ENCODE peak calls at places on chromosomes 6 and 20, in eight cellular contexts. One of them, this sample, is unnamed.

GRCh38 chr6:64930664-64931063 is 776.4 kb downstream of the EYS start:
- DNase-seq in GM04504: no peak
- DNase-seq in stimulated activated CD4-positive, alpha-beta T cell treated with anti-CD3 and anti-CD28 coated beads, Interleukin-1b, Interleukin-23, amount 100 ng/mL, for 4 hours: no peak
- DNase-seq in mesothelial cell of epicardium: no peak
- DNase-seq in stromal cell of bone marrow: no peak
- DNase-seq in activated CD4-positive, alpha-beta T cell treated with anti-CD3 and anti-CD28 coated beads, Interleukin-2, amount 50 U/mL, for 24 hours: no peak
- DNase-seq in testis: no peak
- DNase-seq in effector CD4-positive, alpha-beta T cell: no peak
- DNase-seq in this sample: no peak

GRCh38 chr20:39057143-39057542 is 95.0 kb downstream of the DHX35 start:
- DNase-seq in GM04504: no peak
- DNase-seq in stimulated activated CD4-positive, alpha-beta T cell treated with anti-CD3 and anti-CD28 coated beads, Interleukin-1b, Interleukin-23, amount 100 ng/mL, for 4 hours: no peak
- DNase-seq in mesothelial cell of epicardium: no peak
- DNase-seq in stromal cell of bone marrow: no peak
- DNase-seq in activated CD4-positive, alpha-beta T cell treated with anti-CD3 and anti-CD28 coated beads, Interleukin-2, amount 50 U/mL, for 24 hours: no peak
- DNase-seq in testis: no peak
- DNase-seq in effector CD4-positive, alpha-beta T cell: no peak
- DNase-seq in this sample: no peak

GRCh38 chr20:41432620-41433602 is 66.3 kb upstream of the EMILIN3 start:
- DNase-seq in GM04504: no peak
- DNase-seq in stimulated activated CD4-positive, alpha-beta T cell treated with anti-CD3 and anti-CD28 coated beads, Interleukin-1b, Interleukin-23, amount 100 ng/mL, for 4 hours: no peak
- DNase-seq in mesothelial cell of epicardium: no peak
- DNase-seq in stromal cell of bone marrow: no peak
- DNase-seq in activated CD4-positive, alpha-beta T cell treated with anti-CD3 and anti-CD28 coated beads, Interleukin-2, amount 50 U/mL, for 24 hours: no peak
- DNase-seq in testis: no peak
- DNase-seq in effector CD4-positive, alpha-beta T cell: no peak
- DNase-seq in this sample: no peak

GRCh38 chr20:50048420-50049166 is 64.4 kb downstream of the UBE2V1 start:
- DNase-seq in GM04504: no peak
- DNase-seq in stimulated activated CD4-positive, alpha-beta T cell treated with anti-CD3 and anti-CD28 coated beads, Interleukin-1b, Interleukin-23, amount 100 ng/mL, for 4 hours: no peak
- DNase-seq in mesothelial cell of epicardium: no peak
- DNase-seq in stromal cell of bone marrow: peak
- DNase-seq in activated CD4-positive, alpha-beta T cell treated with anti-CD3 and anti-CD28 coated beads, Interleukin-2, amount 50 U/mL, for 24 hours: no peak
- DNase-seq in testis: peak
- DNase-seq in effector CD4-positive, alpha-beta T cell: no peak
- DNase-seq in this sample: peak

GRCh38 chr20:16538779-16539178 is 34.5 kb downstream of the KIF16B start:
- DNase-seq in GM04504: no peak
- DNase-seq in stimulated activated CD4-positive, alpha-beta T cell treated with anti-CD3 and anti-CD28 coated beads, Interleukin-1b, Interleukin-23, amount 100 ng/mL, for 4 hours: no peak
- DNase-seq in mesothelial cell of epicardium: no peak
- DNase-seq in stromal cell of bone marrow: no peak
- DNase-seq in activated CD4-positive, alpha-beta T cell treated with anti-CD3 and anti-CD28 coated beads, Interleukin-2, amount 50 U/mL, for 24 hours: no peak
- DNase-seq in testis: no peak
- DNase-seq in effector CD4-positive, alpha-beta T cell: no peak
- DNase-seq in this sample: no peak

GRCh38 chr6:150176152-150176551 is 33.3 kb downstream of the PPP1R14C start:
- DNase-seq in GM04504: no peak
- DNase-seq in stimulated activated CD4-positive, alpha-beta T cell treated with anti-CD3 and anti-CD28 coated beads, Interleukin-1b, Interleukin-23, amount 100 ng/mL, for 4 hours: no peak
- DNase-seq in mesothelial cell of epicardium: no peak
- DNase-seq in stromal cell of bone marrow: no peak
- DNase-seq in activated CD4-positive, alpha-beta T cell treated with anti-CD3 and anti-CD28 coated beads, Interleukin-2, amount 50 U/mL, for 24 hours: no peak
- DNase-seq in testis: peak
- DNase-seq in effector CD4-positive, alpha-beta T cell: no peak
- DNase-seq in this sample: no peak

GRCh38 chr20:5073154-5074049 is 46.4 kb downstream of the PCNA start:
- DNase-seq in GM04504: peak
- DNase-seq in stimulated activated CD4-positive, alpha-beta T cell treated with anti-CD3 and anti-CD28 coated beads, Interleukin-1b, Interleukin-23, amount 100 ng/mL, for 4 hours: no peak
- DNase-seq in mesothelial cell of epicardium: no peak
- DNase-seq in stromal cell of bone marrow: peak
- DNase-seq in activated CD4-positive, alpha-beta T cell treated with anti-CD3 and anti-CD28 coated beads, Interleukin-2, amount 50 U/mL, for 24 hours: no peak
- DNase-seq in testis: peak
- DNase-seq in effector CD4-positive, alpha-beta T cell: no peak
- DNase-seq in this sample: peak

GRCh38 chr6:170107606-170108222 is 183.2 kb downstream of the DLL1 start:
- DNase-seq in GM04504: no peak
- DNase-seq in stimulated activated CD4-positive, alpha-beta T cell treated with anti-CD3 and anti-CD28 coated beads, Interleukin-1b, Interleukin-23, amount 100 ng/mL, for 4 hours: no peak
- DNase-seq in mesothelial cell of epicardium: no peak
- DNase-seq in stromal cell of bone marrow: no peak
- DNase-seq in activated CD4-positive, alpha-beta T cell treated with anti-CD3 and anti-CD28 coated beads, Interleukin-2, amount 50 U/mL, for 24 hours: no peak
- DNase-seq in testis: peak
- DNase-seq in effector CD4-positive, alpha-beta T cell: no peak
- DNase-seq in this sample: no peak

GRCh38 chr20:36523341-36523740 is 18.0 kb upstream of the MYL9 start:
- DNase-seq in GM04504: no peak
- DNase-seq in stimulated activated CD4-positive, alpha-beta T cell treated with anti-CD3 and anti-CD28 coated beads, Interleukin-1b, Interleukin-23, amount 100 ng/mL, for 4 hours: no peak
- DNase-seq in mesothelial cell of epicardium: no peak
- DNase-seq in stromal cell of bone marrow: no peak
- DNase-seq in activated CD4-positive, alpha-beta T cell treated with anti-CD3 and anti-CD28 coated beads, Interleukin-2, amount 50 U/mL, for 24 hours: no peak
- DNase-seq in testis: no peak
- DNase-seq in effector CD4-positive, alpha-beta T cell: no peak
- DNase-seq in this sample: no peak

GRCh38 chr6:142868917-142869316 is 76.1 kb downstream of the HIVEP2 start:
- DNase-seq in GM04504: no peak
- DNase-seq in stimulated activated CD4-positive, alpha-beta T cell treated with anti-CD3 and anti-CD28 coated beads, Interleukin-1b, Interleukin-23, amount 100 ng/mL, for 4 hours: no peak
- DNase-seq in mesothelial cell of epicardium: no peak
- DNase-seq in stromal cell of bone marrow: no peak
- DNase-seq in activated CD4-positive, alpha-beta T cell treated with anti-CD3 and anti-CD28 coated beads, Interleukin-2, amount 50 U/mL, for 24 hours: no peak
- DNase-seq in testis: no peak
- DNase-seq in effector CD4-positive, alpha-beta T cell: no peak
- DNase-seq in this sample: no peak

GRCh38 chr20:8540466-8540865 is 408.4 kb downstream of the PLCB1 start:
- DNase-seq in GM04504: no peak
- DNase-seq in stimulated activated CD4-positive, alpha-beta T cell treated with anti-CD3 and anti-CD28 coated beads, Interleukin-1b, Interleukin-23, amount 100 ng/mL, for 4 hours: no peak
- DNase-seq in mesothelial cell of epicardium: no peak
- DNase-seq in stromal cell of bone marrow: no peak
- DNase-seq in activated CD4-positive, alpha-beta T cell treated with anti-CD3 and anti-CD28 coated beads, Interleukin-2, amount 50 U/mL, for 24 hours: no peak
- DNase-seq in testis: no peak
- DNase-seq in effector CD4-positive, alpha-beta T cell: no peak
- DNase-seq in this sample: no peak

GRCh38 chr6:55293116-55293515 is 34.2 kb upstream of the GFRAL start:
- DNase-seq in GM04504: no peak
- DNase-seq in stimulated activated CD4-positive, alpha-beta T cell treated with anti-CD3 and anti-CD28 coated beads, Interleukin-1b, Interleukin-23, amount 100 ng/mL, for 4 hours: no peak
- DNase-seq in mesothelial cell of epicardium: no peak
- DNase-seq in stromal cell of bone marrow: peak
- DNase-seq in activated CD4-positive, alpha-beta T cell treated with anti-CD3 and anti-CD28 coated beads, Interleukin-2, amount 50 U/mL, for 24 hours: no peak
- DNase-seq in testis: peak
- DNase-seq in effector CD4-positive, alpha-beta T cell: no peak
- DNase-seq in this sample: no peak

GRCh38 chr6:38588631-38589366 is 50.9 kb downstream of the BTBD9 start:
- DNase-seq in GM04504: no peak
- DNase-seq in stimulated activated CD4-positive, alpha-beta T cell treated with anti-CD3 and anti-CD28 coated beads, Interleukin-1b, Interleukin-23, amount 100 ng/mL, for 4 hours: no peak
- DNase-seq in mesothelial cell of epicardium: no peak
- DNase-seq in stromal cell of bone marrow: no peak
- DNase-seq in activated CD4-positive, alpha-beta T cell treated with anti-CD3 and anti-CD28 coated beads, Interleukin-2, amount 50 U/mL, for 24 hours: no peak
- DNase-seq in testis: no peak
- DNase-seq in effector CD4-positive, alpha-beta T cell: no peak
- DNase-seq in this sample: peak

GRCh38 chr20:1177680-1178079 is 7.1 kb downstream of the TMEM74B start:
- DNase-seq in GM04504: no peak
- DNase-seq in stimulated activated CD4-positive, alpha-beta T cell treated with anti-CD3 and anti-CD28 coated beads, Interleukin-1b, Interleukin-23, amount 100 ng/mL, for 4 hours: no peak
- DNase-seq in mesothelial cell of epicardium: no peak
- DNase-seq in stromal cell of bone marrow: no peak
- DNase-seq in activated CD4-positive, alpha-beta T cell treated with anti-CD3 and anti-CD28 coated beads, Interleukin-2, amount 50 U/mL, for 24 hours: no peak
- DNase-seq in testis: no peak
- DNase-seq in effector CD4-positive, alpha-beta T cell: no peak
- DNase-seq in this sample: peak

GRCh38 chr6:143678980-143679379 is 1.2 kb downstream of the PHACTR2 start:
- DNase-seq in GM04504: no peak
- DNase-seq in stimulated activated CD4-positive, alpha-beta T cell treated with anti-CD3 and anti-CD28 coated beads, Interleukin-1b, Interleukin-23, amount 100 ng/mL, for 4 hours: no peak
- DNase-seq in mesothelial cell of epicardium: no peak
- DNase-seq in stromal cell of bone marrow: no peak
- DNase-seq in activated CD4-positive, alpha-beta T cell treated with anti-CD3 and anti-CD28 coated beads, Interleukin-2, amount 50 U/mL, for 24 hours: no peak
- DNase-seq in testis: no peak
- DNase-seq in effector CD4-positive, alpha-beta T cell: no peak
- DNase-seq in this sample: no peak

GRCh38 chr6:134880487-134881190 is 69.3 kb downstream of the ALDH8A1 start:
- DNase-seq in GM04504: peak
- DNase-seq in stimulated activated CD4-positive, alpha-beta T cell treated with anti-CD3 and anti-CD28 coated beads, Interleukin-1b, Interleukin-23, amount 100 ng/mL, for 4 hours: no peak
- DNase-seq in mesothelial cell of epicardium: no peak
- DNase-seq in stromal cell of bone marrow: no peak
- DNase-seq in activated CD4-positive, alpha-beta T cell treated with anti-CD3 and anti-CD28 coated beads, Interleukin-2, amount 50 U/mL, for 24 hours: no peak
- DNase-seq in testis: no peak
- DNase-seq in effector CD4-positive, alpha-beta T cell: no peak
- DNase-seq in this sample: no peak

GRCh38 chr6:124670801-124671200 is 291.4 kb upstream of the RNF217 start:
- DNase-seq in GM04504: no peak
- DNase-seq in stimulated activated CD4-positive, alpha-beta T cell treated with anti-CD3 and anti-CD28 coated beads, Interleukin-1b, Interleukin-23, amount 100 ng/mL, for 4 hours: no peak
- DNase-seq in mesothelial cell of epicardium: no peak
- DNase-seq in stromal cell of bone marrow: no peak
- DNase-seq in activated CD4-positive, alpha-beta T cell treated with anti-CD3 and anti-CD28 coated beads, Interleukin-2, amount 50 U/mL, for 24 hours: no peak
- DNase-seq in testis: no peak
- DNase-seq in effector CD4-positive, alpha-beta T cell: no peak
- DNase-seq in this sample: no peak

GRCh38 chr6:48032156-48032555 is 78.8 kb downstream of the PTCHD4 start:
- DNase-seq in GM04504: peak
- DNase-seq in stimulated activated CD4-positive, alpha-beta T cell treated with anti-CD3 and anti-CD28 coated beads, Interleukin-1b, Interleukin-23, amount 100 ng/mL, for 4 hours: no peak
- DNase-seq in mesothelial cell of epicardium: no peak
- DNase-seq in stromal cell of bone marrow: peak
- DNase-seq in activated CD4-positive, alpha-beta T cell treated with anti-CD3 and anti-CD28 coated beads, Interleukin-2, amount 50 U/mL, for 24 hours: no peak
- DNase-seq in testis: no peak
- DNase-seq in effector CD4-positive, alpha-beta T cell: no peak
- DNase-seq in this sample: peak

GRCh38 chr6:118313762-118314161 is 234.3 kb upstream of the PLN start:
- DNase-seq in GM04504: no peak
- DNase-seq in stimulated activated CD4-positive, alpha-beta T cell treated with anti-CD3 and anti-CD28 coated beads, Interleukin-1b, Interleukin-23, amount 100 ng/mL, for 4 hours: no peak
- DNase-seq in mesothelial cell of epicardium: no peak
- DNase-seq in stromal cell of bone marrow: no peak
- DNase-seq in activated CD4-positive, alpha-beta T cell treated with anti-CD3 and anti-CD28 coated beads, Interleukin-2, amount 50 U/mL, for 24 hours: no peak
- DNase-seq in testis: no peak
- DNase-seq in effector CD4-positive, alpha-beta T cell: no peak
- DNase-seq in this sample: no peak

GRCh38 chr6:43335469-43335868 is 26.8 kb upstream of the CRIP3 start:
- DNase-seq in GM04504: no peak
- DNase-seq in stimulated activated CD4-positive, alpha-beta T cell treated with anti-CD3 and anti-CD28 coated beads, Interleukin-1b, Interleukin-23, amount 100 ng/mL, for 4 hours: no peak
- DNase-seq in mesothelial cell of epicardium: no peak
- DNase-seq in stromal cell of bone marrow: no peak
- DNase-seq in activated CD4-positive, alpha-beta T cell treated with anti-CD3 and anti-CD28 coated beads, Interleukin-2, amount 50 U/mL, for 24 hours: no peak
- DNase-seq in testis: no peak
- DNase-seq in effector CD4-positive, alpha-beta T cell: no peak
- DNase-seq in this sample: no peak

GRCh38 chr20:8535403-8536003 is 403.4 kb downstream of the PLCB1 start:
- DNase-seq in GM04504: no peak
- DNase-seq in stimulated activated CD4-positive, alpha-beta T cell treated with anti-CD3 and anti-CD28 coated beads, Interleukin-1b, Interleukin-23, amount 100 ng/mL, for 4 hours: no peak
- DNase-seq in mesothelial cell of epicardium: no peak
- DNase-seq in stromal cell of bone marrow: no peak
- DNase-seq in activated CD4-positive, alpha-beta T cell treated with anti-CD3 and anti-CD28 coated beads, Interleukin-2, amount 50 U/mL, for 24 hours: no peak
- DNase-seq in testis: no peak
- DNase-seq in effector CD4-positive, alpha-beta T cell: no peak
- DNase-seq in this sample: peak

GRCh38 chr20:25177890-25178321 is 17.6 kb upstream of the ENTPD6 start:
- DNase-seq in GM04504: no peak
- DNase-seq in stimulated activated CD4-positive, alpha-beta T cell treated with anti-CD3 and anti-CD28 coated beads, Interleukin-1b, Interleukin-23, amount 100 ng/mL, for 4 hours: no peak
- DNase-seq in mesothelial cell of epicardium: no peak
- DNase-seq in stromal cell of bone marrow: no peak
- DNase-seq in activated CD4-positive, alpha-beta T cell treated with anti-CD3 and anti-CD28 coated beads, Interleukin-2, amount 50 U/mL, for 24 hours: no peak
- DNase-seq in testis: no peak
- DNase-seq in effector CD4-positive, alpha-beta T cell: no peak
- DNase-seq in this sample: no peak

GRCh38 chr20:51531141-51531710 is 11.3 kb downstream of the NFATC2 start:
- DNase-seq in GM04504: no peak
- DNase-seq in stimulated activated CD4-positive, alpha-beta T cell treated with anti-CD3 and anti-CD28 coated beads, Interleukin-1b, Interleukin-23, amount 100 ng/mL, for 4 hours: peak
- DNase-seq in mesothelial cell of epicardium: no peak
- DNase-seq in stromal cell of bone marrow: no peak
- DNase-seq in activated CD4-positive, alpha-beta T cell treated with anti-CD3 and anti-CD28 coated beads, Interleukin-2, amount 50 U/mL, for 24 hours: peak
- DNase-seq in testis: no peak
- DNase-seq in effector CD4-positive, alpha-beta T cell: peak
- DNase-seq in this sample: no peak

GRCh38 chr6:88616380-88616779 is 347.0 kb downstream of the RNGTT start:
- DNase-seq in GM04504: no peak
- DNase-seq in stimulated activated CD4-positive, alpha-beta T cell treated with anti-CD3 and anti-CD28 coated beads, Interleukin-1b, Interleukin-23, amount 100 ng/mL, for 4 hours: no peak
- DNase-seq in mesothelial cell of epicardium: no peak
- DNase-seq in stromal cell of bone marrow: no peak
- DNase-seq in activated CD4-positive, alpha-beta T cell treated with anti-CD3 and anti-CD28 coated beads, Interleukin-2, amount 50 U/mL, for 24 hours: no peak
- DNase-seq in testis: no peak
- DNase-seq in effector CD4-positive, alpha-beta T cell: no peak
- DNase-seq in this sample: no peak

GRCh38 chr20:51529027-51529749 is 13.3 kb downstream of the NFATC2 start:
- DNase-seq in GM04504: peak
- DNase-seq in stimulated activated CD4-positive, alpha-beta T cell treated with anti-CD3 and anti-CD28 coated beads, Interleukin-1b, Interleukin-23, amount 100 ng/mL, for 4 hours: no peak
- DNase-seq in mesothelial cell of epicardium: no peak
- DNase-seq in stromal cell of bone marrow: peak
- DNase-seq in activated CD4-positive, alpha-beta T cell treated with anti-CD3 and anti-CD28 coated beads, Interleukin-2, amount 50 U/mL, for 24 hours: peak
- DNase-seq in testis: peak
- DNase-seq in effector CD4-positive, alpha-beta T cell: no peak
- DNase-seq in this sample: peak

GRCh38 chr6:78308025-78308424 is 559.3 kb upstream of the IRAK1BP1 start:
- DNase-seq in GM04504: no peak
- DNase-seq in stimulated activated CD4-positive, alpha-beta T cell treated with anti-CD3 and anti-CD28 coated beads, Interleukin-1b, Interleukin-23, amount 100 ng/mL, for 4 hours: no peak
- DNase-seq in mesothelial cell of epicardium: no peak
- DNase-seq in stromal cell of bone marrow: no peak
- DNase-seq in activated CD4-positive, alpha-beta T cell treated with anti-CD3 and anti-CD28 coated beads, Interleukin-2, amount 50 U/mL, for 24 hours: no peak
- DNase-seq in testis: no peak
- DNase-seq in effector CD4-positive, alpha-beta T cell: no peak
- DNase-seq in this sample: no peak

GRCh38 chr20:17569616-17570346 is at the start of gene DSTN:
- DNase-seq in GM04504: peak
- DNase-seq in stimulated activated CD4-positive, alpha-beta T cell treated with anti-CD3 and anti-CD28 coated beads, Interleukin-1b, Interleukin-23, amount 100 ng/mL, for 4 hours: peak
- DNase-seq in mesothelial cell of epicardium: peak
- DNase-seq in stromal cell of bone marrow: peak
- DNase-seq in activated CD4-positive, alpha-beta T cell treated with anti-CD3 and anti-CD28 coated beads, Interleukin-2, amount 50 U/mL, for 24 hours: peak
- DNase-seq in testis: peak
- DNase-seq in effector CD4-positive, alpha-beta T cell: peak
- DNase-seq in this sample: peak

GRCh38 chr6:130903602-130904001 is 76.4 kb downstream of the SMLR1 start:
- DNase-seq in GM04504: no peak
- DNase-seq in stimulated activated CD4-positive, alpha-beta T cell treated with anti-CD3 and anti-CD28 coated beads, Interleukin-1b, Interleukin-23, amount 100 ng/mL, for 4 hours: no peak
- DNase-seq in mesothelial cell of epicardium: no peak
- DNase-seq in stromal cell of bone marrow: no peak
- DNase-seq in activated CD4-positive, alpha-beta T cell treated with anti-CD3 and anti-CD28 coated beads, Interleukin-2, amount 50 U/mL, for 24 hours: no peak
- DNase-seq in testis: no peak
- DNase-seq in effector CD4-positive, alpha-beta T cell: no peak
- DNase-seq in this sample: no peak

GRCh38 chr6:113936093-113936934 is 34.6 kb downstream of the HDAC2 start:
- DNase-seq in GM04504: peak
- DNase-seq in stimulated activated CD4-positive, alpha-beta T cell treated with anti-CD3 and anti-CD28 coated beads, Interleukin-1b, Interleukin-23, amount 100 ng/mL, for 4 hours: peak
- DNase-seq in mesothelial cell of epicardium: no peak
- DNase-seq in stromal cell of bone marrow: peak
- DNase-seq in activated CD4-positive, alpha-beta T cell treated with anti-CD3 and anti-CD28 coated beads, Interleukin-2, amount 50 U/mL, for 24 hours: peak
- DNase-seq in testis: no peak
- DNase-seq in effector CD4-positive, alpha-beta T cell: no peak
- DNase-seq in this sample: peak

GRCh38 chr20:745683-746301 is 22.5 kb downstream of the SLC52A3 start:
- DNase-seq in GM04504: no peak
- DNase-seq in stimulated activated CD4-positive, alpha-beta T cell treated with anti-CD3 and anti-CD28 coated beads, Interleukin-1b, Interleukin-23, amount 100 ng/mL, for 4 hours: no peak
- DNase-seq in mesothelial cell of epicardium: no peak
- DNase-seq in stromal cell of bone marrow: no peak
- DNase-seq in activated CD4-positive, alpha-beta T cell treated with anti-CD3 and anti-CD28 coated beads, Interleukin-2, amount 50 U/mL, for 24 hours: no peak
- DNase-seq in testis: no peak
- DNase-seq in effector CD4-positive, alpha-beta T cell: no peak
- DNase-seq in this sample: no peak

GRCh38 chr6:151067684-151068596 is 171.8 kb upstream of the AKAP12 start:
- DNase-seq in GM04504: peak
- DNase-seq in stimulated activated CD4-positive, alpha-beta T cell treated with anti-CD3 and anti-CD28 coated beads, Interleukin-1b, Interleukin-23, amount 100 ng/mL, for 4 hours: no peak
- DNase-seq in mesothelial cell of epicardium: no peak
- DNase-seq in stromal cell of bone marrow: peak
- DNase-seq in activated CD4-positive, alpha-beta T cell treated with anti-CD3 and anti-CD28 coated beads, Interleukin-2, amount 50 U/mL, for 24 hours: no peak
- DNase-seq in testis: no peak
- DNase-seq in effector CD4-positive, alpha-beta T cell: no peak
- DNase-seq in this sample: peak

GRCh38 chr6:44264154-44265002 is 973 bp downstream of the NFKBIE start:
- DNase-seq in GM04504: no peak
- DNase-seq in stimulated activated CD4-positive, alpha-beta T cell treated with anti-CD3 and anti-CD28 coated beads, Interleukin-1b, Interleukin-23, amount 100 ng/mL, for 4 hours: no peak
- DNase-seq in mesothelial cell of epicardium: no peak
- DNase-seq in stromal cell of bone marrow: no peak
- DNase-seq in activated CD4-positive, alpha-beta T cell treated with anti-CD3 and anti-CD28 coated beads, Interleukin-2, amount 50 U/mL, for 24 hours: no peak
- DNase-seq in testis: peak
- DNase-seq in effector CD4-positive, alpha-beta T cell: peak
- DNase-seq in this sample: no peak

GRCh38 chr6:43770417-43771209 is 602 bp downstream of the VEGFA start:
- DNase-seq in GM04504: peak
- DNase-seq in stimulated activated CD4-positive, alpha-beta T cell treated with anti-CD3 and anti-CD28 coated beads, Interleukin-1b, Interleukin-23, amount 100 ng/mL, for 4 hours: no peak
- DNase-seq in mesothelial cell of epicardium: no peak
- DNase-seq in stromal cell of bone marrow: no peak
- DNase-seq in activated CD4-positive, alpha-beta T cell treated with anti-CD3 and anti-CD28 coated beads, Interleukin-2, amount 50 U/mL, for 24 hours: no peak
- DNase-seq in testis: peak
- DNase-seq in effector CD4-positive, alpha-beta T cell: no peak
- DNase-seq in this sample: peak

GRCh38 chr20:20410678-20411077 is 42.8 kb downstream of the INSM1 start:
- DNase-seq in GM04504: no peak
- DNase-seq in stimulated activated CD4-positive, alpha-beta T cell treated with anti-CD3 and anti-CD28 coated beads, Interleukin-1b, Interleukin-23, amount 100 ng/mL, for 4 hours: no peak
- DNase-seq in mesothelial cell of epicardium: no peak
- DNase-seq in stromal cell of bone marrow: no peak
- DNase-seq in activated CD4-positive, alpha-beta T cell treated with anti-CD3 and anti-CD28 coated beads, Interleukin-2, amount 50 U/mL, for 24 hours: no peak
- DNase-seq in testis: peak
- DNase-seq in effector CD4-positive, alpha-beta T cell: no peak
- DNase-seq in this sample: no peak